ENCODE peak calls at places on chromosomes 6 and 20, in eight cellular contexts. B, J, A, L, R, N, O and X are unnamed samples.

GRCh38 chr20:5908981-5909380 is 41.4 kb downstream of the TRMT6 start:
- DNase-seq in A (no peak), J (no peak), N (no peak), R (no peak), L (peak; percentile 16), B (no peak), O (no peak), X (no peak)

GRCh38 chr20:55881204-55881603 is 124.1 kb downstream of the CBLN4 start:
- DNase-seq in N (no peak), O (no peak), L (no peak), J (no peak), B (no peak), A (no peak), R (no peak), X (no peak)

GRCh38 chr20:57342829-57343228 is 8.2 kb upstream of the RAE1 start:
- DNase-seq in N (peak; percentile 71), O (no peak), B (no peak), R (no peak), L (peak; percentile 30), A (no peak), J (no peak), X (no peak)

GRCh38 chr6:109458774-109459531 is 3.4 kb upstream of the MICAL1 start:
- DNase-seq in J (no peak), O (no peak), N (no peak), R (no peak), B (peak; percentile 22), A (no peak), L (no peak), X (peak; percentile 56)

GRCh38 chr6:32558426-32559057 is 28.5 kb upstream of the HLA-DRB5 start:
- DNase-seq in O (no peak), L (no peak), A (no peak), B (no peak), J (no peak), R (no peak), N (no peak), X (no peak)

GRCh38 chr20:50805349-50805684 is 10.5 kb downstream of the BCAS4 start:
- DNase-seq in L (no peak), B (no peak), O (no peak), J (no peak), A (no peak), R (no peak), N (no peak), X (no peak)

GRCh38 chr20:53594068-53595017 is 704 bp upstream of the ZNF217 start:
- DNase-seq in L (peak; percentile 97), A (peak; percentile 94), O (peak; percentile 99), R (peak; percentile 99), J (peak; percentile 98), N (peak; percentile 98), B (peak; percentile 99), X (peak; percentile 64)

GRCh38 chr6:146355521-146356100 is 188.0 kb upstream of the RAB32 start:
- DNase-seq in L (no peak), O (no peak), A (peak; percentile 4), R (no peak), B (no peak), N (no peak), J (no peak), X (no peak)

GRCh38 chr6:15763364-15763763 is 100.5 kb upstream of the DTNBP1 start:
- DNase-seq in R (no peak), J (no peak), N (no peak), A (no peak), O (no peak), L (peak; percentile 72), B (no peak), X (no peak)

GRCh38 chr6:39430968-39431523 is 108.5 kb upstream of the KCNK16 start:
- DNase-seq in R (peak; percentile 47), N (no peak), L (peak; percentile 20), B (no peak), J (peak; percentile 83), A (no peak), O (no peak), X (no peak)

DNA sequence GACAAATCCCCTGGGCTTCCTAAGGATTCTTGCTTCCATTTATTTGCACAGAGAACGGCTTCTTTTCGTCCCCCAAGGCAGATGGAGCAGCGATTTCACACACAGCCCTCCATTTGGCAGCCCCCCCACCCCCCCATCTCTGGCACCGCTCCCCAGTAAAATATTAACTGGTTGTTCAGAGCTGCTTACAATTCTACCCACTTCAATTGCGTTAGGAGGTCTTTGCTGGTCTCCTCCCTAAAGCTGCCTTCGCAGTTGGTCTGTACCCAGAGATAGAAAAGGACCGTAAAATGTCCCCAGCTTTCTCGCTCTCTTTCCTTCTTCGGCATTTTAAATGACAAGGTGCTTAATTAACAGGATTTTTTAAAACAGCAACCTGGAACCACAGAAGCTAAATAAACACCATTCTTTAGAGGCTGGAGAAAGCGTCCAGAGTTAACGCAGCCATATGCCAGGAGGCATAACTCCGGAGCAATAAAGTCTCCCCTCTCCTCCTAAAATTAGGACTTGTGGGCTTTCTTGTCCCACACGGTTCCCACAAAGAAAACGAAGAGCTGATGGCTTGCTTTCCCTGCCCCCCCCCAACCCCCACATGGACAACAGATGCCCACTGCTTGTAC is 1.7 kb upstream of the ZMYND8 start:
- DNase-seq in J (no peak), N (no peak), L (no peak), R (no peak), O (no peak), A (no peak), B (no peak), X (no peak)
- H3K4me1 ChIP-seq in J (peaks cover 58% of the 10 kb centered on the region), N (peaks cover 84% of the 10 kb centered on the region), L (peaks cover 86% of the 10 kb centered on the region), R (peaks cover 83% of the 10 kb centered on the region), O (peaks cover 95% of the 10 kb centered on the region), A (peaks cover 52% of the 10 kb centered on the region), B (peaks cover 35% of the 10 kb centered on the region), X (peaks cover 46% of the 10 kb centered on the region)

GRCh38 chr20:45339799-45340198 is 8.4 kb downstream of the SDC4 start:
- DNase-seq in N (no peak), O (no peak), J (no peak), R (no peak), L (no peak), A (no peak), B (no peak), X (no peak)

GRCh38 chr20:45338121-45339030 is 9.8 kb downstream of the SDC4 start:
- DNase-seq in B (no peak), L (no peak), J (no peak), N (no peak), O (no peak), A (no peak), R (no peak), X (no peak)

GRCh38 chr20:45339084-45339483 is 9.1 kb downstream of the SDC4 start:
- DNase-seq in L (no peak), B (no peak), O (no peak), J (no peak), R (peak; percentile 61), N (no peak), A (no peak), X (no peak)

GRCh38 chr20:45337367-45338120 is 10.7 kb downstream of the SDC4 start:
- DNase-seq in N (peak; percentile 78), O (no peak), R (peak; percentile 56), J (peak; percentile 61), A (no peak), B (no peak), L (peak; percentile 94), X (peak; percentile 35)

DNA sequence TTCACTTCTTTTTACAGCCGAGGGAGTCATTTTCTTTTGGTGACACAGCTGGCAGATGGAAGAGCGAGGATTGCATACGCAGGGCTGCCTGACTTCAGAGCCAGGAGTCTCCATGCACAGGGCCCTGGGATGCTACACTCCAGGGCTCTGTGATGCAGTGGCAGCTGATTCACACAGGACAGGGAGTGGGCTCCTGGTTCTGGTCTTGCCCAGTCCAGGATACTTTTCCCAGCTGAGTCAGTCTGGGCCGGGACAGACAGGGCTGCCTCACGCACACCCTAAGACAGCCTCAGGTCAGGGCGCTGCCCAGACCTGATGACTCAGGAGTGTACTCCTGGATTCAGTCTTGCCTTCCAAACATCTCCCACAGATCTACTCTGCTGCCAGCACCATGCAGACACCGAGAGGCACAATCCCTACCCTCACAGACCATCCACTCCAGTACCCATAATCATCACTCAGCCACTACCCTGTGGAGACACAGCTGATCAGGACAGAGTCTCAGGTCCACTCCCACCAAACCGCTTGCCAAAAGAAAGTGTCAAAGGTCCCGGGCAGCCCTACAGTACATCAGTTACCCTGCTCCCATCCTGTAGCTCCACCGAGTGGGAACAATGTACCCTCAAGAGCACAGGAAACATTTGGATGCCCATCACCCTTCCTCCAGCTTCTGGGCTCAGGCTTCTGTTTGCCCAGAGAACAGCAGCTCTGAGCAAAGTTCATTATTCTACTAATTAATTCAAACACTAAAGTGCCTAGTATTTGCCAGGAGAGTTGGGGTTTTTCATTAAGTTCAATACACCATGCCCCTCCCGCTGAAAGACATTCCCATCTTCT is 11.5 kb downstream of the SDC4 start:
- DNase-seq in L (peak; percentile 50), O (no peak), N (peak; percentile 98), R (peak; percentile 58), J (no peak), A (no peak), B (no peak), X (peak; percentile 76)
- H3K4me1 ChIP-seq in L (peaks cover 38% of the 10 kb centered on the region), O (peaks cover 9% of the 10 kb centered on the region), N (peaks cover 62% of the 10 kb centered on the region), R (peaks cover 63% of the 10 kb centered on the region), J (peaks cover 29% of the 10 kb centered on the region), A (peaks cover 25% of the 10 kb centered on the region), B (no peaks in the 10 kb centered on the region), X (peaks cover 22% of the 10 kb centered on the region)

GRCh38 chr6:138971601-138972000 is 16.5 kb downstream of the REPS1 start:
- DNase-seq in N (no peak), O (no peak), R (no peak), J (peak; percentile 79), A (peak; percentile 31), B (no peak), L (no peak), X (no peak)

GRCh38 chr6:138972226-138972665 is 15.8 kb downstream of the REPS1 start:
- DNase-seq in A (no peak), B (no peak), O (no peak), R (no peak), N (peak; percentile 44), J (peak; percentile 87), L (no peak), X (no peak)

GRCh38 chr6:138970856-138971425 is 17.1 kb downstream of the REPS1 start:
- DNase-seq in R (no peak), L (peak; percentile 89), A (no peak), O (no peak), B (no peak), J (peak; percentile 61), N (peak; percentile 81), X (peak; percentile 71)

GRCh38 chr6:138966870-138967269 is 21.2 kb downstream of the REPS1 start:
- DNase-seq in O (no peak), J (no peak), L (no peak), R (no peak), A (no peak), B (no peak), N (no peak), X (no peak)

DNA sequence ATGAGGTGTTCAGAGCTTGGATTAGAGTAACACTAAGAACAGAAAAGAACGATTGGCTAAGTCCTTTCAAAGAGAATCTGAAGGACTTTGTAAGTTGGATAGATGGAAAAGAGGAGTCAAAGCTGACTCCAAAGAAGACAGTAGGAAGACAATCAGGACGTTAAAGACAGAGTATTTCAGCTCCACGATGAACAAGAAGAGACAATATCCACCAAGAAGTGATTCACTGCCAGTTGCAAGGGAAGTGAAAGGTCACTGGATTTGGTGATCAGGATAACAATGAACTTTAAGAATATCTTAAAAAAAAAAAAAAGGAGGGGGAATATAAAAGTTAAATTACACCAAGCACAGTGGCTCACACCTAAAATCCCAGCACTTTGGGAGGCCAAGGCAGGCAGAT is 17.9 kb downstream of the REPS1 start:
- DNase-seq in O (no peak), L (no peak), A (no peak), J (no peak), R (no peak), B (no peak), N (peak; percentile 13), X (no peak)
- H3K4me1 ChIP-seq in O (peaks cover 75% of the 10 kb centered on the region), L (peaks cover 27% of the 10 kb centered on the region), A (peaks cover 11% of the 10 kb centered on the region), J (peaks cover 47% of the 10 kb centered on the region), R (peaks cover 30% of the 10 kb centered on the region), B (peaks cover 3% of the 10 kb centered on the region), N (peaks cover 52% of the 10 kb centered on the region), X (peaks cover 29% of the 10 kb centered on the region)

GRCh38 chr6:3384346-3385143 is 72.3 kb downstream of the SLC22A23 start:
- DNase-seq in L (no peak), N (no peak), J (no peak), B (no peak), O (no peak), A (no peak), R (no peak), X (no peak)
- H3K4me1 ChIP-seq in L (peaks cover 40% of the 10 kb centered on the region), N (peaks cover 47% of the 10 kb centered on the region), J (no peaks in the 10 kb centered on the region), B (no peaks in the 10 kb centered on the region), O (peaks cover 8% of the 10 kb centered on the region), A (peaks cover 10% of the 10 kb centered on the region), R (peaks cover 41% of the 10 kb centered on the region), X (no peaks in the 10 kb centered on the region)